ENCODE peak calls at places on chromosome X, in four cellular contexts. F is natural killer cell; M is activated B cell treated with CpG ODN at 0.5 μM for 24 hours; O is effector memory CD8-positive, alpha-beta T cell. U is an unnamed sample.

GRCh38 chrX:108304210-108304609 is 134.0 kb downstream of the COL4A6 start:
- ATAC-seq in F (no peak), M (no peak), O (no peak), U (no peak)

GRCh38 chrX:74085642-74086236 is 218.2 kb upstream of the ZCCHC13 start:
- ATAC-seq in F (no peak), M (no peak), O (no peak), U (no peak)

GRCh38 chrX:130419263-130419662 is 17.5 kb downstream of the RBMX2 start:
- ATAC-seq in F (no peak), M (no peak), O (no peak), U (no peak)

GRCh38 chrX:155071694-155072215 is 447 bp downstream of the BRCC3 start:
- ATAC-seq in F (no peak), M (peak), O (no peak), U (peak)

GRCh38 chrX:44962944-44963343 is 90.0 kb downstream of the KDM6A start:
- ATAC-seq in F (no peak), M (no peak), O (no peak), U (no peak)

GRCh38 chrX:20454117-20454516 is 187.4 kb upstream of the RPS6KA3 start:
- ATAC-seq in F (peak), M (no peak), O (peak), U (no peak)

GRCh38 chrX:68503830-68504229 is 5.0 kb downstream of the YIPF6 start:
- ATAC-seq in F (no peak), M (no peak), O (no peak), U (no peak)

GRCh38 chrX:108131471-108131870 is 39.9 kb downstream of the ATG4A start:
- ATAC-seq in F (no peak), M (no peak), O (no peak), U (no peak)

GRCh38 chrX:14899607-14900006 is 26.4 kb downstream of the MOSPD2 start:
- ATAC-seq in F (peak), M (peak), O (no peak), U (no peak)

GRCh38 chrX:140709421-140709846 is at the start of gene LINC00632:
- ATAC-seq in F (no peak), M (no peak), O (no peak), U (no peak)